ENCODE peak calls at places on chromosomes 11 and 22, in seven cellular contexts. Z, J, O, K, D, F and N are unnamed samples.
A peak's percentile ranks its signal among the peaks of the same experiment; 100 is the strongest.

GRCh38 chr22:24883426-24883825 is 63.1 kb downstream of the LHFPL7 start:
- DNase-seq in F (peak; percentile 55), O (no peak), J (no peak), D (no peak), K (no peak), Z (no peak), N (no peak)

GRCh38 chr22:50016988-50017700 is 4.6 kb upstream of the IL17REL start:
- DNase-seq in Z (no peak), O (no peak), J (no peak), K (no peak), F (no peak), D (no peak), N (peak; percentile 51)

GRCh38 chr11:78170874-78171549 is 17.4 kb downstream of the KCTD21 start:
- DNase-seq in K (no peak), O (no peak), J (no peak), Z (no peak), D (no peak), F (no peak), N (no peak)

GRCh38 chr11:23404225-23405160 is 544.2 kb upstream of the CCDC179 start:
- DNase-seq in D (no peak), O (no peak), Z (no peak), K (peak; percentile 54), J (no peak), F (no peak), N (no peak)

GRCh38 chr11:1481861-1482441 is 4.6 kb downstream of the MOB2 start:
- DNase-seq in D (no peak), J (peak; percentile 11), F (no peak), K (peak; percentile 60), O (no peak), Z (no peak), N (no peak)

GRCh38 chr11:15104166-15104565 is 10.6 kb upstream of the INSC start:
- DNase-seq in O (no peak), Z (no peak), F (no peak), D (no peak), K (no peak), J (no peak), N (no peak)

GRCh38 chr11:29321293-29322132 is 695.3 kb downstream of the KCNA4 start:
- DNase-seq in O (peak; percentile 36), K (no peak), J (no peak), D (no peak), Z (no peak), F (no peak), N (peak; percentile 57)

GRCh38 chr11:2271327-2272240 is 1.2 kb upstream of the ASCL2 start:
- DNase-seq in F (no peak), J (no peak), K (peak; percentile 64), Z (no peak), D (peak; percentile 47), O (no peak), N (peak; percentile 55)

GRCh38 chr11:14029415-14029814 is 66.9 kb downstream of the SPON1 start:
- DNase-seq in K (no peak), F (no peak), J (no peak), O (peak; percentile 5), Z (no peak), D (peak; percentile 83), N (no peak)

GRCh38 chr11:63937713-63938480 is 905 bp upstream of the NAA40 start:
- DNase-seq in O (no peak), J (no peak), Z (no peak), F (no peak), D (peak; percentile 59), K (no peak), N (no peak)

GRCh38 chr11:121244861-121245260 is 47.7 kb upstream of the SC5D start:
- DNase-seq in K (no peak), F (no peak), O (no peak), D (no peak), Z (no peak), J (no peak), N (no peak)

GRCh38 chr22:49188591-49188990 is 639.1 kb downstream of the BRD1 start:
- DNase-seq in J (no peak), K (no peak), O (no peak), D (no peak), F (no peak), Z (no peak), N (no peak)

GRCh38 chr11:11420512-11420911 is 67.5 kb upstream of the CSNK2A3 start:
- DNase-seq in Z (no peak), O (no peak), K (no peak), D (no peak), F (peak; percentile 14), J (no peak), N (no peak)

GRCh38 chr11:70205049-70205725 is 2.1 kb downstream of the FADD start:
- DNase-seq in O (peak; percentile 28), J (no peak), K (peak; percentile 51), Z (no peak), F (no peak), D (no peak), N (no peak)